ENCODE peak calls at places on chromosomes 6 and 20, in five cellular contexts. A is choroid plexus epithelial cell, Q is progenitor cell of endocrine pancreas, U is OCI-LY7, B is adrenal gland. T is an unnamed sample.

GRCh38 chr20:18314786-18315406 is 26.6 kb downstream of the ZNF133 start:
- DNase-seq in A (peak), Q (no peak), U (no peak), B (no peak), T (no peak)

GRCh38 chr6:14072084-14072483 is 45.5 kb upstream of the CD83 start:
- DNase-seq in A (peak), Q (no peak), U (no peak), B (no peak), T (peak)

GRCh38 chr20:53658973-53659372 is 65.3 kb upstream of the ZNF217 start:
- DNase-seq in A (no peak), Q (no peak), U (no peak), B (no peak), T (peak)

GRCh38 chr6:41637179-41638001 is 878 bp upstream of the MDFI start:
- DNase-seq in A (no peak), Q (no peak), U (no peak), B (no peak), T (no peak)

GRCh38 chr20:2671977-2672376 is 8.0 kb upstream of the IDH3B start:
- DNase-seq in A (no peak), Q (no peak), U (no peak), B (no peak), T (no peak)

GRCh38 chr6:122114733-122115132 is 284.7 kb upstream of the HSF2 start:
- DNase-seq in A (no peak), Q (no peak), U (no peak), B (no peak), T (no peak)

GRCh38 chr6:137040393-137040792 is 4.4 kb downstream of the IL20RA start:
- DNase-seq in A (no peak), Q (no peak), U (no peak), B (no peak), T (no peak)

GRCh38 chr6:116280161-116280959 is 630 bp upstream of the TSPYL1 start:
- DNase-seq in A (peak), Q (no peak), U (peak), B (no peak), T (peak)

GRCh38 chr20:45487231-45487635 is 17.7 kb downstream of the WFDC2 start:
- DNase-seq in A (no peak), Q (no peak), U (peak), B (no peak), T (no peak)
- TF ChIP-seq CTCF in A (peak), Q (peak), U (peak), B (no peak), T (no peak)

DNA sequence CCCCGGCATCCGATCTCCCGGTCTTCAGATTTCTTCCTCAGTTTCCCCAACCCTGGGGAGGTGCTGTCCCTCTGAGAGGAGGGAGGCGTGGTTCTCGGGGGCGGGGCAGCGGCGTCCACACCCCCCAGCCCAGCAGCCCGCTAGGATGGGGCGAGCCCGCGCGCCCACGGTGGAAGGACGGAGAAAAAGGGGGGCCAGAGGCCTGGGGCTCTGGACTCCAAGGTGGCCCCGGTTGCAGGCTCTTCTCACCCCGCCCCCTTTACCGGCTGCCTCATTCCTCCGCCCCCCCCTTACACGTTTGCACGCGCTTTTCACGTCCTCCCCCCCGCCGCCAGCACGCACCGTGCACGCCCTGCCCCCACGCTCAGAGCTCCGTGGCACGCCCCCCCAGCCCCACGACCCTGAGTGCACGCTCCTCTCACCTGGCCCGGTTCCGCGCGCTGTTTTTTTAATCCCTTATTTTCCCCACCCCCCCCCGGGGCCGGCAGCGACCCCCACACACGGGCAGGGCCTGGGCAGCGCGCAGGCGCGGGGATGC is 402 bp downstream of the ZBTB12 start:
- DNase-seq in A (peak), Q (peak), U (peak), B (peak), T (peak)
- TF ChIP-seq CTCF in A (no peak), Q (no peak), U (no peak), B (no peak), T (no peak)

DNA sequence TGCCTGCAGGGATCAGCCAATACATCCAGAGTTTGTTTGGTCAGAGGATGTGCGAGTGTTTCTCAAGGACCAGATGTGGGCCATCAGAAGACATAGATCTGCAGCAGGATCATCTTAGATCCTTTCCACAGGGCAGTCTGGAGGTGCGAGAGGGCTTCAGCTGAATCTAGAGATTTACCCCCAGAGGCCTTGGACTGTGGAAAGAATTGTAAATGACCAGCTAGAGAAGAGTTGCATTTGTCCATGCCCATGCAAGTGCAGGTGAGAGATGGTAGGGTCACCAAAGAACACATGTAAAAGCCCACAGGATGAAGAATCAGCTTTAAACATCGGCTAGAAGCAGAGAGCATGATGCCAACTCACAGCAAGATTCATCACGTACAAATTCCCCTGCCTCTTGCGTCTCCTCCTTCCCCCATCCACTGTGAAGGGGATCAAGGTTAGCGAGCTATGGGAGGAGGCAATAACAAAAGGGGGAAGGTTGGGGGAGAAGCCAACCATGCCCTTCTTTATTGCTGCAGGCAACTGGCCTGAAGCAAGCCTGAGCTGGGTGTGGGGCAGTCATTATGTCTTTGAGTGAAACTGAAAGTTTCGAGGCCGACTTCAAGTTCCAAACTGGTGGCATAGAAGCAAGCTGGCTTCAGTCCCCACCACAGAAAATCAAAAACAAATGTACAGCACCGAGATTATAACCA is 83.5 kb downstream of the SCML4 start:
- DNase-seq in A (no peak), Q (no peak), U (peak), B (no peak), T (no peak)
- TF ChIP-seq CTCF in A (no peak), Q (no peak), U (no peak), B (no peak), T (no peak)

DNA sequence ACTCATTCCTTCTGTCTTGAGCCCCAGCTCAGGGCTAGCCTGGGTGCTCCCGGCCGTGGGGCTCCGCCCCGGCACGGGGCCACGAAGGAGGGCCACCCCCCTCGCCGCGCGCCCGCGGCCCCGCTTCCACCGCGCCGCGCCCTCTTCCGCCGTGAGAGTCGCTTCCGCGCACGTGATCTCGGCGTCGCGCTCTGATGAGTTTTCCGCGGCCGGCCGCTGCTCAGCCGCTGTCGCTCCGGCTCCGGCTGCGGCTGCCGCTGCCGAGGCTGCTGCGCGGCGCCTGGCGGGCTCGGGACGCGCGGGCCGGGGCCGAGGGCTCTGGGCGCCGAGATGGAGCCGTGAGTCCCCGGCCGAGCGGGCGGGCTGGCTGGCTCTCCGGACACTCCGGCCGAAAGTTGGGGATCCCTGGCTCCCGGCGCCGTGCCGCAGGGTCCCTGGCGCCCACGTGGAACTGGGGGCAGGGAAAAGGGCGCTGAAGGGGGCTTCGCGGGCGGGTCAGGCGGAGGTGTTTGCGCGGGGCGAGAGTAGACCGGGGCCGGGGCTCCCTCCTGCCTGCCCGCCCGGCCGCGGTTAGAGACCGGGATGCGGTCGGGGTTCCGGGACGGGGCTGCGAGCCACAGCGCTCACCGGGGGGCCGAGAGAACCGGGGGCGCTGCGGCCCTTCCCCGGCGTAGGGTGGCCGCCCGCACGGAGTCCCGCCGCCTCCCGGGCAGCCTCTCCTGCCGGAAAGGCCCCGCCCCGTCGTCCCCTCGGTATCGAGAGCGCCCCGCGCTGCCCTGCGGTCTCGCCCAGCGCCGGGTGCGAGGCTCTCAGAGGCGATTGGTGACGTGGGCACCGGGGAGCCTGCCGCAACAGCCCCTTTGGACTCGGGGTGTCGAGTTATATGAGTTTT is at the start of gene TMEM181:
- DNase-seq in A (peak), Q (peak), U (peak), B (peak), T (peak)
- TF ChIP-seq CTCF in A (peak), Q (no peak), U (peak), B (no peak), T (no peak)

GRCh38 chr6:25296217-25296905 is 17.2 kb downstream of the CARMIL1 start:
- DNase-seq in A (no peak), Q (no peak), U (peak), B (no peak), T (no peak)
- TF ChIP-seq CTCF in A (no peak), Q (no peak), U (no peak), B (no peak), T (no peak)

GRCh38 chr6:30897882-30898281 is 10.1 kb upstream of the GTF2H4 start:
- DNase-seq in A (no peak), Q (no peak), U (no peak), B (no peak), T (no peak)
- TF ChIP-seq CTCF in A (no peak), Q (no peak), U (no peak), B (no peak), T (no peak)

GRCh38 chr6:127247114-127248096 is 19.3 kb upstream of the RNF146 start:
- DNase-seq in A (no peak), Q (no peak), U (no peak), B (no peak), T (no peak)

DNA sequence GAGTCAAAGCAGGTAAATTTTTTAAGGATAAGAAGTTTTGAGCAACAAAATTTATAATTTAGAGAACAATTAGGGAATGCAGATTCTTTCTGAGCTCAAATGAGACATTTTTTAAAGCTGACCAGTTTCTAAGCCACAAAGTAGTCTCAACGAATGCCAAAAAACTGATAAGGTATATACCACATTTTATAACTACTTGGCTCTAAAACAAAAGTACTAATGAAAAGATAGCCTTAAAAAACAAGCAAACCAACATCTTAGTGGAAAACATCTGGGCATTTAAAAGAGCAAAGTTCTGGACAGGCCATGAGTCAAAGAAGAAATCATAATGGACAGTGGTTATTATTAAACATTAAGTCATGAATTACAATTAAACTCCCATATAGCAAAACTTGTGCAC is 23.2 kb upstream of the RNF146 start:
- DNase-seq in A (peak), Q (no peak), U (no peak), B (no peak), T (peak)
- TF ChIP-seq CTCF in A (no peak), Q (no peak), U (no peak), B (no peak), T (no peak)

DNA sequence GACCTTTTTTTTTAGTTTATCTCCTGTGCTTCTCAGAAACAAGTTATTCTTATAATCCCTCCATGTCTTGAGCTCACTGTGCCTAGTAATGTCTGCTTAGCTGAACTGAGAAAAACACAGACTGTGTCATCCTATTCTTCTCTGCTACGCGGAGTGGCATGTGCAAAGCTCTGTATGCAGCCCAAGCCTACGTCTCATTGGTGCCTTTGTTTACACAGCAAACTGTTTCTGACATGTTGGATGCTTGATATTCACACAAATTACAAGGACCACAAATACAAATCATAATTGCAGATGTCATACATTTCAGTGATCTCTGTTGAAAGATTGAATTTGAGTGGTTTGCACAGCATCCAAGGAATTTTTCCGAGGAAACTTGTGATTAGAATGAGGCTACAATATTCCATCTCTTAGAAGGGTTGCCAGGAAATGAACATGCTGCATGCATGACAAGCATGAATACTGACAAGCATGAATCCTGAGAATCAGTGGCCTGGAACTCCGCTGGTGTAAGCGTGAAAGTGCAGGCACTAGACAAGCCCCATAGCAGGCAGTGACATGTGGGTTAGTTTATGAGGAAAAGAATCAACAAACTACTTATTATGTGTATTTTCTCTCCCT is 128.4 kb upstream of the SGK1 start:
- DNase-seq in A (peak), Q (no peak), U (peak), B (no peak), T (peak)
- TF ChIP-seq CTCF in A (no peak), Q (no peak), U (no peak), B (no peak), T (no peak)